ENCODE peak calls at places on chromosomes 16 and 17, in six cellular contexts. One of them, this sample, is unnamed.

GRCh38 chr17:75822119-75822799 is 21.9 kb downstream of the UNC13D start:
- DNase-seq in BE2C: peak
- DNase-seq in HFF-Myc: no peak
- DNase-seq in body of pancreas: peak
- DNase-seq in astrocyte of the spinal cord: no peak
- DNase-seq in neural progenitor cell: no peak
- DNase-seq in this sample: peak

GRCh38 chr16:85657996-85658395 is 30.8 kb downstream of the GINS2 start:
- DNase-seq in BE2C: no peak
- DNase-seq in HFF-Myc: no peak
- DNase-seq in body of pancreas: no peak
- DNase-seq in astrocyte of the spinal cord: no peak
- DNase-seq in neural progenitor cell: no peak
- DNase-seq in this sample: no peak

GRCh38 chr16:31700530-31701388 is 172.8 kb upstream of the ZNF267 start:
- DNase-seq in BE2C: no peak
- DNase-seq in HFF-Myc: no peak
- DNase-seq in body of pancreas: peak
- DNase-seq in astrocyte of the spinal cord: peak
- DNase-seq in neural progenitor cell: peak
- DNase-seq in this sample: peak

GRCh38 chr17:11991461-11991860 is 5.8 kb downstream of the ZNF18 start:
- DNase-seq in BE2C: no peak
- DNase-seq in HFF-Myc: no peak
- DNase-seq in body of pancreas: no peak
- DNase-seq in astrocyte of the spinal cord: no peak
- DNase-seq in neural progenitor cell: no peak
- DNase-seq in this sample: no peak

GRCh38 chr16:61915569-61915968 is 120.7 kb downstream of the CDH8 start:
- DNase-seq in BE2C: no peak
- DNase-seq in HFF-Myc: no peak
- DNase-seq in body of pancreas: no peak
- DNase-seq in astrocyte of the spinal cord: no peak
- DNase-seq in neural progenitor cell: no peak
- DNase-seq in this sample: no peak

GRCh38 chr17:51660266-51660665 is 399.9 kb downstream of the UTP18 start:
- DNase-seq in BE2C: no peak
- DNase-seq in HFF-Myc: no peak
- DNase-seq in body of pancreas: no peak
- DNase-seq in astrocyte of the spinal cord: no peak
- DNase-seq in neural progenitor cell: no peak
- DNase-seq in this sample: no peak

GRCh38 chr16:58684354-58685083 is at the start of gene SLC38A7:
- DNase-seq in BE2C: peak
- DNase-seq in HFF-Myc: peak
- DNase-seq in body of pancreas: peak
- DNase-seq in astrocyte of the spinal cord: peak
- DNase-seq in neural progenitor cell: peak
- DNase-seq in this sample: peak

GRCh38 chr16:58128181-58128631 is 975 bp downstream of the CFAP20 start:
- DNase-seq in BE2C: no peak
- DNase-seq in HFF-Myc: no peak
- DNase-seq in body of pancreas: no peak
- DNase-seq in astrocyte of the spinal cord: no peak
- DNase-seq in neural progenitor cell: peak
- DNase-seq in this sample: no peak

GRCh38 chr17:27810902-27811557 is 10.7 kb upstream of the NOS2 start:
- DNase-seq in BE2C: no peak
- DNase-seq in HFF-Myc: no peak
- DNase-seq in body of pancreas: no peak
- DNase-seq in astrocyte of the spinal cord: no peak
- DNase-seq in neural progenitor cell: no peak
- DNase-seq in this sample: no peak

GRCh38 chr16:15610369-15610871 is 32.5 kb downstream of the MARF1 start:
- DNase-seq in BE2C: no peak
- DNase-seq in HFF-Myc: no peak
- DNase-seq in body of pancreas: no peak
- DNase-seq in astrocyte of the spinal cord: peak
- DNase-seq in neural progenitor cell: no peak
- DNase-seq in this sample: no peak

GRCh38 chr17:75684924-75685323 is 17.8 kb downstream of the SAP30BP start:
- DNase-seq in BE2C: no peak
- DNase-seq in HFF-Myc: no peak
- DNase-seq in body of pancreas: no peak
- DNase-seq in astrocyte of the spinal cord: peak
- DNase-seq in neural progenitor cell: no peak
- DNase-seq in this sample: no peak

GRCh38 chr17:46848534-46848933 is 2.8 kb upstream of the WNT9B start:
- DNase-seq in BE2C: no peak
- DNase-seq in HFF-Myc: no peak
- DNase-seq in body of pancreas: no peak
- DNase-seq in astrocyte of the spinal cord: no peak
- DNase-seq in neural progenitor cell: no peak
- DNase-seq in this sample: no peak

GRCh38 chr16:22813946-22814325 is at the start of gene HS3ST2:
- DNase-seq in BE2C: peak
- DNase-seq in HFF-Myc: no peak
- DNase-seq in body of pancreas: peak
- DNase-seq in astrocyte of the spinal cord: no peak
- DNase-seq in neural progenitor cell: peak
- DNase-seq in this sample: no peak

GRCh38 chr17:34556384-34556783 is 23.0 kb upstream of the TMEM132E start:
- DNase-seq in BE2C: no peak
- DNase-seq in HFF-Myc: no peak
- DNase-seq in body of pancreas: no peak
- DNase-seq in astrocyte of the spinal cord: no peak
- DNase-seq in neural progenitor cell: peak
- DNase-seq in this sample: no peak

GRCh38 chr16:12590963-12591362 is 212.7 kb downstream of the CPPED1 start:
- DNase-seq in BE2C: no peak
- DNase-seq in HFF-Myc: no peak
- DNase-seq in body of pancreas: no peak
- DNase-seq in astrocyte of the spinal cord: no peak
- DNase-seq in neural progenitor cell: no peak
- DNase-seq in this sample: no peak

GRCh38 chr17:9228408-9229159 is 207.3 kb downstream of the NTN1 start:
- DNase-seq in BE2C: no peak
- DNase-seq in HFF-Myc: no peak
- DNase-seq in body of pancreas: no peak
- DNase-seq in astrocyte of the spinal cord: peak
- DNase-seq in neural progenitor cell: no peak
- DNase-seq in this sample: no peak

GRCh38 chr17:74431568-74432483 is at the start of gene GPRC5C:
- DNase-seq in BE2C: peak
- DNase-seq in HFF-Myc: no peak
- DNase-seq in body of pancreas: peak
- DNase-seq in astrocyte of the spinal cord: no peak
- DNase-seq in neural progenitor cell: peak
- DNase-seq in this sample: peak

GRCh38 chr17:1865252-1866037 is 35.6 kb downstream of the RPA1 start:
- DNase-seq in BE2C: peak
- DNase-seq in HFF-Myc: peak
- DNase-seq in body of pancreas: peak
- DNase-seq in astrocyte of the spinal cord: peak
- DNase-seq in neural progenitor cell: no peak
- DNase-seq in this sample: no peak

GRCh38 chr17:82200743-82201497 is 11.7 kb downstream of the CCDC57 start:
- DNase-seq in BE2C: no peak
- DNase-seq in HFF-Myc: no peak
- DNase-seq in body of pancreas: no peak
- DNase-seq in astrocyte of the spinal cord: no peak
- DNase-seq in neural progenitor cell: no peak
- DNase-seq in this sample: no peak

GRCh38 chr16:74760007-74760767 is 14.4 kb downstream of the FA2H start:
- DNase-seq in BE2C: no peak
- DNase-seq in HFF-Myc: no peak
- DNase-seq in body of pancreas: no peak
- DNase-seq in astrocyte of the spinal cord: no peak
- DNase-seq in neural progenitor cell: no peak
- DNase-seq in this sample: no peak

GRCh38 chr16:84718-85452 is 6.9 kb downstream of the MPG start:
- DNase-seq in BE2C: peak
- DNase-seq in HFF-Myc: no peak
- DNase-seq in body of pancreas: peak
- DNase-seq in astrocyte of the spinal cord: peak
- DNase-seq in neural progenitor cell: no peak
- DNase-seq in this sample: peak

GRCh38 chr16:73956592-73957495 is 339.8 kb upstream of the PSMD7 start:
- DNase-seq in BE2C: peak
- DNase-seq in HFF-Myc: peak
- DNase-seq in body of pancreas: peak
- DNase-seq in astrocyte of the spinal cord: peak
- DNase-seq in neural progenitor cell: peak
- DNase-seq in this sample: peak

GRCh38 chr16:10921536-10922327 is 20.5 kb downstream of the DEXI start:
- DNase-seq in BE2C: no peak
- DNase-seq in HFF-Myc: no peak
- DNase-seq in body of pancreas: no peak
- DNase-seq in astrocyte of the spinal cord: no peak
- DNase-seq in neural progenitor cell: no peak
- DNase-seq in this sample: no peak

GRCh38 chr16:67236551-67237395 is 9.8 kb downstream of the TMEM208 start:
- DNase-seq in BE2C: peak
- DNase-seq in HFF-Myc: no peak
- DNase-seq in body of pancreas: peak
- DNase-seq in astrocyte of the spinal cord: peak
- DNase-seq in neural progenitor cell: peak
- DNase-seq in this sample: no peak

GRCh38 chr17:18033442-18034099 is 5.4 kb downstream of the ATPAF2 start:
- DNase-seq in BE2C: peak
- DNase-seq in HFF-Myc: peak
- DNase-seq in body of pancreas: peak
- DNase-seq in astrocyte of the spinal cord: peak
- DNase-seq in neural progenitor cell: peak
- DNase-seq in this sample: peak

GRCh38 chr16:11379420-11379819 is 34.2 kb downstream of the RMI2 start:
- DNase-seq in BE2C: no peak
- DNase-seq in HFF-Myc: no peak
- DNase-seq in body of pancreas: peak
- DNase-seq in astrocyte of the spinal cord: peak
- DNase-seq in neural progenitor cell: no peak
- DNase-seq in this sample: no peak

GRCh38 chr16:69741519-69741918 is 13.2 kb downstream of the NOB1 start:
- DNase-seq in BE2C: no peak
- DNase-seq in HFF-Myc: no peak
- DNase-seq in body of pancreas: no peak
- DNase-seq in astrocyte of the spinal cord: peak
- DNase-seq in neural progenitor cell: no peak
- DNase-seq in this sample: no peak

GRCh38 chr16:74034862-74035261 is 261.8 kb upstream of the PSMD7 start:
- DNase-seq in BE2C: peak
- DNase-seq in HFF-Myc: peak
- DNase-seq in body of pancreas: no peak
- DNase-seq in astrocyte of the spinal cord: peak
- DNase-seq in neural progenitor cell: peak
- DNase-seq in this sample: no peak

GRCh38 chr17:74305865-74306654 is 20.0 kb upstream of the KIF19 start:
- DNase-seq in BE2C: no peak
- DNase-seq in HFF-Myc: no peak
- DNase-seq in body of pancreas: no peak
- DNase-seq in astrocyte of the spinal cord: no peak
- DNase-seq in neural progenitor cell: peak
- DNase-seq in this sample: no peak

GRCh38 chr16:80580109-80580832 is 39.5 kb downstream of the DYNLRB2 start:
- DNase-seq in BE2C: no peak
- DNase-seq in HFF-Myc: no peak
- DNase-seq in body of pancreas: no peak
- DNase-seq in astrocyte of the spinal cord: peak
- DNase-seq in neural progenitor cell: no peak
- DNase-seq in this sample: no peak
- H3K4me3 ChIP-seq in BE2C: no peak
- H3K4me3 ChIP-seq in HFF-Myc: no peak
- H3K4me3 ChIP-seq in body of pancreas: no peak
- H3K4me3 ChIP-seq in astrocyte of the spinal cord: no peak
- H3K4me3 ChIP-seq in neural progenitor cell: no peak
- H3K4me3 ChIP-seq in this sample: no peak

GRCh38 chr17:77034677-77035424 is 105.9 kb upstream of the SEC14L1 start:
- DNase-seq in BE2C: no peak
- DNase-seq in HFF-Myc: no peak
- DNase-seq in body of pancreas: no peak
- DNase-seq in astrocyte of the spinal cord: no peak
- DNase-seq in neural progenitor cell: no peak
- DNase-seq in this sample: no peak
- TF ChIP-seq CTCF in BE2C: no peak
- TF ChIP-seq CTCF in HFF-Myc: no peak
- TF ChIP-seq CTCF in body of pancreas: no peak
- TF ChIP-seq CTCF in astrocyte of the spinal cord: no peak
- TF ChIP-seq CTCF in neural progenitor cell: no peak
- TF ChIP-seq CTCF in this sample: no peak

GRCh38 chr17:30503558-30503957 is 26.4 kb downstream of the GOSR1 start:
- DNase-seq in BE2C: no peak
- DNase-seq in HFF-Myc: no peak
- DNase-seq in body of pancreas: no peak
- DNase-seq in astrocyte of the spinal cord: no peak
- DNase-seq in neural progenitor cell: no peak
- DNase-seq in this sample: no peak

GRCh38 chr17:30505868-30506417 is 28.7 kb downstream of the GOSR1 start:
- DNase-seq in BE2C: no peak
- DNase-seq in HFF-Myc: no peak
- DNase-seq in body of pancreas: no peak
- DNase-seq in astrocyte of the spinal cord: no peak
- DNase-seq in neural progenitor cell: no peak
- DNase-seq in this sample: no peak

DNA sequence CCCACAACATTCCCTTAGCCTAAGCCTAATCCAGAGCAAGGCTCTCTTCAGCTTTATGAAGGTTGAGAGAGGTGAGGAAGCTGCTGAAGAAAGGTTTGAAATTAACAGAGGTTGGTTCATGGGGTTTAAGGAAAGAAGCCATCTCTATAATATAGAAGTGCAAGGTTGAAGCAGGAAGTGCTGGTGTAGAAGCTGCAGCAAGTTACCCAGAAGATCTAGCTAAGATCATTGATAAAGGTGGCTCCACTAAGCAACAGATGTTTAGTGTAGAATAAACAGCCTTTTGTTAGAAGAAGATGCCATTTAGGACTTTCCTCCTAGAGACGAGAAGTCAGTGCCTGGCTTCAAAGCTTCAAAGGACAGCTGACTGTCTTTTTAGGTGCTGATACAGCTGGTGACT is 29.2 kb downstream of the GOSR1 start:
- DNase-seq in BE2C: no peak
- DNase-seq in HFF-Myc: no peak
- DNase-seq in body of pancreas: no peak
- DNase-seq in astrocyte of the spinal cord: no peak
- DNase-seq in neural progenitor cell: no peak
- DNase-seq in this sample: no peak
- H3K4me3 ChIP-seq in BE2C: no peak
- H3K4me3 ChIP-seq in HFF-Myc: no peak
- H3K4me3 ChIP-seq in body of pancreas: no peak
- H3K4me3 ChIP-seq in astrocyte of the spinal cord: no peak
- H3K4me3 ChIP-seq in neural progenitor cell: no peak
- H3K4me3 ChIP-seq in this sample: no peak

GRCh38 chr17:67059372-67059771 is 15.0 kb downstream of the CACNG1 start:
- DNase-seq in BE2C: no peak
- DNase-seq in HFF-Myc: no peak
- DNase-seq in body of pancreas: no peak
- DNase-seq in astrocyte of the spinal cord: no peak
- DNase-seq in neural progenitor cell: no peak
- DNase-seq in this sample: peak
- TF ChIP-seq CTCF in BE2C: no peak
- TF ChIP-seq CTCF in HFF-Myc: no peak
- TF ChIP-seq CTCF in body of pancreas: no peak
- TF ChIP-seq CTCF in astrocyte of the spinal cord: no peak
- TF ChIP-seq CTCF in neural progenitor cell: no peak
- TF ChIP-seq CTCF in this sample: no peak

This sample was measured in lung.